ENCODE peak calls at places on chromosomes 3 and 15, in seven cellular contexts. T is mesendoderm, K is mesenchymal stem cell, H is H9, S is trophoblast cell, Y is IMR-90, O is H1. R is an unnamed sample.

GRCh38 chr15:63447277-63447676 is 57.1 kb upstream of the USP3 start:
- DNase-seq in T (no peak), S (no peak), K (no peak), H (no peak), O (no peak), Y (no peak), R (no peak)

GRCh38 chr3:82509106-82509842 is 747.8 kb upstream of the GBE1 start:
- DNase-seq in K (no peak), S (no peak), Y (no peak), H (no peak), O (no peak), T (no peak), R (no peak)

GRCh38 chr3:128397484-128397883 is 69.2 kb downstream of the DNAJB8 start:
- DNase-seq in S (no peak), K (no peak), O (no peak), Y (no peak), T (no peak), H (no peak), R (no peak)

GRCh38 chr15:49830411-49830810 is 209.6 kb downstream of the DTWD1 start:
- DNase-seq in K (peak), T (peak), S (peak), O (no peak), Y (peak), H (no peak), R (no peak)

GRCh38 chr3:14439501-14440167 is 37.2 kb downstream of the SLC6A6 start:
- DNase-seq in K (no peak), S (no peak), T (no peak), O (no peak), H (no peak), Y (peak), R (no peak)

GRCh38 chr3:196634851-196635250 is 4.6 kb upstream of the NRROS start:
- DNase-seq in H (no peak), Y (no peak), K (no peak), T (no peak), S (no peak), O (no peak), R (no peak)

GRCh38 chr3:125116311-125117069 is 60.7 kb upstream of the HEG1 start:
- DNase-seq in H (no peak), T (peak), S (peak), O (no peak), K (no peak), Y (peak), R (no peak)

GRCh38 chr3:178950676-178951075 is 120.9 kb downstream of the ZMAT3 start:
- DNase-seq in Y (no peak), S (no peak), H (no peak), O (no peak), T (no peak), K (no peak), R (no peak)

GRCh38 chr3:128492353-128493220 is at the start of gene GATA2:
- DNase-seq in K (no peak), S (peak), H (peak), O (no peak), T (no peak), Y (no peak), R (no peak)

GRCh38 chr3:14988988-14989394 is 41.6 kb downstream of the NR2C2 start:
- DNase-seq in T (peak), S (no peak), Y (no peak), O (peak), K (no peak), H (peak), R (no peak)

GRCh38 chr3:172892158-172892557 is 141.6 kb downstream of the ECT2 start:
- DNase-seq in T (no peak), H (no peak), K (peak), S (no peak), O (no peak), Y (peak), R (no peak)

GRCh38 chr15:70244978-70245542 is 147.3 kb upstream of the TLE3 start:
- DNase-seq in O (no peak), S (no peak), T (no peak), Y (no peak), H (no peak), K (no peak), R (no peak)

GRCh38 chr15:69612112-69612511 is 159.5 kb downstream of the RPLP1 start:
- DNase-seq in H (no peak), T (no peak), S (no peak), Y (no peak), O (no peak), K (no peak), R (no peak)

GRCh38 chr15:55327392-55327791 is 8.4 kb downstream of the PIGB start:
- DNase-seq in T (no peak), O (no peak), S (no peak), K (no peak), Y (no peak), H (no peak), R (no peak)

GRCh38 chr15:77944002-77944867 is 133.3 kb downstream of the TBC1D2B start:
- DNase-seq in S (peak), O (peak), T (peak), Y (peak), K (peak), H (peak), R (peak)

GRCh38 chr15:39242345-39242744 is 338.5 kb upstream of the THBS1 start:
- DNase-seq in Y (peak), H (no peak), T (no peak), O (no peak), S (peak), K (peak), R (no peak)

GRCh38 chr3:52195823-52196331 is 2.1 kb upstream of the ALAS1 start:
- DNase-seq in O (no peak), Y (peak), H (no peak), K (peak), S (peak), T (no peak), R (no peak)

GRCh38 chr3:89038864-89039263 is 68.6 kb upstream of the EPHA3 start:
- DNase-seq in K (no peak), O (no peak), H (no peak), S (no peak), T (no peak), Y (no peak), R (no peak)

GRCh38 chr3:191066669-191067068 is 132.4 kb upstream of the OSTN start:
- DNase-seq in T (no peak), Y (peak), H (no peak), K (peak), O (no peak), S (peak), R (no peak)

GRCh38 chr3:55718956-55719355 is 231.8 kb upstream of the WNT5A start:
- DNase-seq in O (no peak), T (no peak), Y (no peak), S (no peak), K (no peak), H (no peak), R (no peak)

GRCh38 chr3:148066787-148067186 is 630.9 kb upstream of the AGTR1 start:
- DNase-seq in Y (no peak), O (no peak), S (no peak), K (no peak), T (no peak), H (no peak), R (no peak)

GRCh38 chr15:29343229-29343628 is 73.6 kb upstream of the NSMCE3 start:
- DNase-seq in S (no peak), K (no peak), H (no peak), O (no peak), Y (no peak), T (no peak), R (no peak)

GRCh38 chr3:29646042-29646441 is 365.2 kb downstream of the RBMS3 start:
- DNase-seq in S (no peak), K (no peak), T (no peak), O (no peak), H (no peak), Y (no peak), R (no peak)

GRCh38 chr15:30001592-30001991 is 81.2 kb upstream of the GOLGA8J start:
- DNase-seq in H (no peak), T (no peak), O (no peak), K (no peak), S (no peak), Y (no peak), R (no peak)

GRCh38 chr3:197302696-197303341 is 4.4 kb upstream of the DLG1 start:
- DNase-seq in H (no peak), T (no peak), K (peak), O (no peak), Y (peak), S (peak), R (no peak)

GRCh38 chr15:58530056-58530590 is 98.3 kb downstream of the LIPC start:
- DNase-seq in S (no peak), O (no peak), Y (no peak), T (no peak), H (no peak), K (no peak), R (no peak)

GRCh38 chr15:65310431-65311137 is 6.1 kb downstream of the RNU5B-1 start:
- DNase-seq in T (no peak), S (peak), K (peak), H (no peak), Y (peak), O (no peak), R (no peak)

GRCh38 chr15:42679285-42680141 is 57.4 kb downstream of the CDAN1 start:
- DNase-seq in O (no peak), S (no peak), H (no peak), K (no peak), T (no peak), Y (no peak), R (no peak)

GRCh38 chr3:88005066-88005465 is 53.7 kb downstream of the CGGBP1 start:
- DNase-seq in Y (peak), H (no peak), T (peak), S (peak), O (no peak), K (peak), R (no peak)

GRCh38 chr15:56794923-56795329 is 61.6 kb upstream of the ZNF280D start:
- DNase-seq in K (no peak), O (no peak), S (peak), Y (no peak), T (no peak), H (no peak), R (no peak)

GRCh38 chr3:135444058-135444457 is 521.5 kb upstream of the PPP2R3A start:
- DNase-seq in Y (no peak), H (no peak), T (no peak), O (no peak), S (no peak), K (no peak), R (no peak)

GRCh38 chr3:155292133-155292532 is 1.4 kb downstream of the STRIT1 start:
- DNase-seq in K (no peak), O (no peak), Y (peak), H (no peak), S (peak), T (no peak), R (no peak)

GRCh38 chr3:149653564-149653963 is 4.3 kb downstream of the WWTR1 start:
- DNase-seq in Y (no peak), S (no peak), K (no peak), T (no peak), O (no peak), H (no peak), R (no peak)
- H3K4ac ChIP-seq in Y (peak), S (peak), K (no peak), T (no peak), O (no peak), H (no peak), R (no peak)

GRCh38 chr15:22892333-22892732 is 53.9 kb downstream of the NIPA2 start:
- DNase-seq in H (no peak), Y (no peak), T (peak), K (no peak), S (peak), O (no peak), R (no peak)
- H3K4ac ChIP-seq in H (no peak), Y (no peak), T (no peak), K (no peak), S (no peak), O (no peak), R (no peak)

GRCh38 chr3:151345854-151346253 is 16.5 kb upstream of the P2RY13 start:
- DNase-seq in T (no peak), H (no peak), O (no peak), K (peak), Y (peak), S (no peak), R (no peak)
- H3K4ac ChIP-seq in T (no peak), H (no peak), O (no peak), K (no peak), Y (peak), S (no peak), R (no peak)

GRCh38 chr15:71435552-71435951 is 320.3 kb downstream of the THSD4 start:
- DNase-seq in Y (no peak), O (no peak), S (no peak), H (peak), T (peak), K (no peak), R (no peak)

GRCh38 chr15:71437919-71438318 is 322.6 kb downstream of the THSD4 start:
- DNase-seq in K (no peak), T (no peak), Y (no peak), H (no peak), O (no peak), S (no peak), R (no peak)

GRCh38 chr15:71434774-71435173 is 319.5 kb downstream of the THSD4 start:
- DNase-seq in S (no peak), Y (no peak), K (no peak), H (no peak), O (no peak), T (no peak), R (no peak)

GRCh38 chr15:71436854-71437253 is 321.6 kb downstream of the THSD4 start:
- DNase-seq in K (no peak), H (no peak), Y (no peak), S (no peak), T (no peak), O (no peak), R (no peak)

DNA sequence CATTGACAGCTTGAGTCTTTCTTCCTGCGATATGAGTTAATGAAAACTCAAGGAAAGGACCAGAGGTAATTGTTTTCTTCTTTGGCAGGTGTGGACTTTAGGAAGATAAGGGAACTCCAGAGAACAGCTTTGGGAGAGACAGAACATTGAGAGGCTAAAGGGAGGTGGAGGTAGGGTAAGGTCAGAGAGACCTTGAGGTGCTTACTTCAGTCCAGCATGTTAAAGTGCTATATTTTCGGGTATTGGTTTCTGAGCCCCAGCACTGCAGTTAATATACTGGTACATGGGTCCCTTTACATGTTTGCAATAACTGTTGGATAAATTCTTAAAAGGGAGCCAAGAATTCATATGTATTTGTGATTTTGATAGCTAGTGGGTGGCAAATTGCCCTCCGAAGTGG is 322.1 kb downstream of the THSD4 start:
- DNase-seq in K (no peak), O (no peak), H (no peak), T (no peak), Y (no peak), S (no peak), R (no peak)
- H3K4ac ChIP-seq in K (no peak), O (no peak), H (no peak), T (no peak), Y (no peak), S (no peak), R (no peak)

DNA sequence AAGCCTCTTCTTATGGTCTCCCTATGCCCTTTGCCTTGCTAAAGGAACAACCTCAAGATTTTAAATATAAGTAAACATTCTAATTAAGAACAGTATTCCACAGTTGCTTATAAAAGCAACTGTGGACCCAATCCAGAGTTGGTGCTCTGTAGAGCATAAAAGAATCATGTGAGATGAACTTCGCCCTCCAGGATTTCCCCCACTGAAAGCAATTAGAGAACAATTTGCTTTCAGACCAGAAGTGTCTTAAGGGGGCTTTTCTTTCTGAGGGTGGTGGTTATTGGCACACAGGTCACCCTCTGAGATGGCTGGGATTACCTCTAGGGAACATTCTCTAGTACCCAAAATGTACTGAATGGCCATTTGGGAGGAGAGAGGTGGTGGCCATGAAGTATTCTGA is 10.6 kb downstream of the ZNF592 start:
- DNase-seq in S (no peak), K (no peak), H (no peak), Y (no peak), T (no peak), O (no peak), R (no peak)
- H3K4ac ChIP-seq in S (peak), K (no peak), H (no peak), Y (no peak), T (no peak), O (no peak), R (no peak)